ENCODE peak calls at places on chromosome 3, in four cellular contexts. B, F, K and Q are unnamed samples. For H3K4me1, the result is how much of the 10 kb centered on the place peaks cover.

GRCh38 chr3:152977356-152977755 is 142.4 kb downstream of the P2RY1 start:
- DNase-seq in F (no peak), K (no peak), B (no peak), Q (no peak)

GRCh38 chr3:100329800-100330489 is 4.6 kb upstream of the NIT2 start:
- DNase-seq in K (no peak), F (no peak), B (no peak), Q (no peak)

GRCh38 chr3:157166559-157166958 is 6.6 kb upstream of the CCNL1 start:
- DNase-seq in F (no peak), B (no peak), K (no peak), Q (no peak)

GRCh38 chr3:142857056-142857455 is 31.8 kb downstream of the PCOLCE2 start:
- DNase-seq in K (no peak), F (no peak), B (no peak), Q (no peak)

GRCh38 chr3:47112997-47113396 is 50.9 kb downstream of the SETD2 start:
- DNase-seq in K (no peak), F (no peak), B (no peak), Q (no peak)

GRCh38 chr3:13004376-13004775 is 68.9 kb downstream of the IQSEC1 start:
- DNase-seq in B (no peak), K (no peak), F (peak), Q (no peak)

GRCh38 chr3:59660852-59661624 is 611.2 kb upstream of the CFAP20DC start:
- DNase-seq in F (no peak), K (peak), B (no peak), Q (no peak)

GRCh38 chr3:146464005-146464595 is 5.3 kb downstream of the PLSCR2 start:
- DNase-seq in K (peak), B (no peak), F (no peak), Q (no peak)

GRCh38 chr3:181555681-181556080 is 156.0 kb upstream of the SOX2 start:
- DNase-seq in B (no peak), F (no peak), K (no peak), Q (no peak)

GRCh38 chr3:10715886-10716285 is 100.1 kb upstream of the SLC6A11 start:
- DNase-seq in K (no peak), B (no peak), F (no peak), Q (no peak)

GRCh38 chr3:197533396-197534347 is 22.1 kb downstream of the BDH1 start:
- DNase-seq in K (no peak), B (no peak), F (no peak), Q (no peak)

GRCh38 chr3:76171647-76172046 is 386.3 kb upstream of the ZNF717 start:
- DNase-seq in F (no peak), B (no peak), K (no peak), Q (no peak)

GRCh38 chr3:129120254-129121004 is 1.2 kb downstream of the RAB43 start:
- DNase-seq in K (peak), B (peak), F (peak), Q (peak)
- TF ChIP-seq CTCF in K (peak), B (no peak), F (peak), Q (peak)

DNA sequence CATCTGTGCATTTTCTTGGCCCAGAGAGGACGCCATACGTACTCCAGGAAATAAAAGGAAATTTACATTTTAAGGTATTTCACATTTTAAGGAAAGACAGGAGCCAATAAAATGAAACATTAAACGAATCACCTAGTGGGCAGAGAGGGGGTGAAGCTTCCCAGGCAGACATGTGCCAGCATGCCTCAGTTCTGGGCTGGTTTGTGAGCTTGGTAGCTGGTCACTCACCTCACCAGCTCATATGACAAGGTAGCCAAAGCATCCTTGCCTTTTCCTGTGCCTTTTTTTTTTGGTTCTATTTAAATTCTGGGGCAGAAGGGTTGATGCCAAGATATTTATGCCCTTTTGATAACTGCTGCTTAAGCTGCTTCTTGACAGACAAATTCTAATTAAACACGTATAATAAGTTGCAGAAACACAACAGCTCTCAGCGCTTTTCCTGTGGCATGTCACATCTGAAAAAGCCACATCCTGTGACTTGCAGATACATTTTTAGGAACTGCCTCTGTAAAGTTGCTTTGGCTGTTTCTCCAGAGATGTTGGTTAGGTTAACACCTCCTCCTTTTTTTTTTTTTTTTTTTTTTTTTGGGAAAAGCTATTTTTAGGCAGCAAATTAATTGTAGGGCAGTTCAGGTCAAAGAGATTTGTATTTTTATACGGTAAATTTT is 218.6 kb downstream of the PDCD6IP start:
- DNase-seq in K (no peak), B (peak), F (no peak), Q (no peak)
- H3K4me1 ChIP-seq in K (under half), B (under half), F (under half), Q (under half)

GRCh38 chr3:72618739-72619138 is 229.5 kb downstream of the SHQ1 start:
- DNase-seq in B (no peak), K (no peak), F (no peak), Q (no peak)
- TF ChIP-seq CTCF in B (no peak), K (no peak), F (no peak), Q (no peak)

GRCh38 chr3:66470285-66470684 is 30.5 kb downstream of the LRIG1 start:
- DNase-seq in F (no peak), K (no peak), B (no peak), Q (no peak)
- H3K4me1 ChIP-seq in F (under half), K (under half), B (under half), Q (under half)